ENCODE peak calls at places on chromosomes 2 and 18, in nine cellular contexts. F is kidney epithelial cell, A is foreskin fibroblast, Z is WERI-Rb-1, J is tibial nerve, U is PC-9, V is adrenal gland, B is heart right ventricle, X is lower leg skin. L is an unnamed sample.

GRCh38 chr18:24659837-24660720 is 199.6 kb downstream of the HRH4 start:
- DNase-seq in X (peak), F (no peak), V (no peak), Z (no peak), J (no peak), A (peak), U (no peak), B (peak), L (no peak)

GRCh38 chr2:74472945-74473258 is 422 bp upstream of the MRPL53 start:
- DNase-seq in A (no peak), B (no peak), Z (no peak), J (no peak), X (no peak), F (no peak), U (peak), V (no peak), L (no peak)

GRCh38 chr18:79953921-79954651 is 2.6 kb upstream of the SLC66A2 start:
- DNase-seq in B (no peak), U (peak), X (peak), J (no peak), F (no peak), A (no peak), Z (no peak), V (peak), L (no peak)

GRCh38 chr2:239146011-239146641 is 254.7 kb downstream of the HDAC4 start:
- DNase-seq in A (no peak), V (no peak), F (no peak), X (no peak), B (no peak), Z (no peak), J (no peak), U (no peak), L (no peak)

GRCh38 chr2:18413794-18414396 is 146.6 kb downstream of the RDH14 start:
- DNase-seq in A (peak), X (no peak), Z (no peak), F (peak), U (peak), B (peak), J (no peak), V (peak), L (peak)

GRCh38 chr2:65604246-65604645 is 171.8 kb upstream of the SPRED2 start:
- DNase-seq in F (no peak), J (no peak), B (no peak), X (no peak), V (no peak), A (no peak), Z (no peak), U (no peak), L (no peak)

GRCh38 chr2:182915369-182916326 is 49.2 kb upstream of the FRZB start:
- DNase-seq in B (no peak), A (peak), J (no peak), Z (no peak), F (peak), U (peak), X (no peak), V (peak), L (peak)

GRCh38 chr18:39455300-39455699 is 1889.7 kb upstream of the CELF4 start:
- DNase-seq in X (no peak), V (no peak), A (peak), J (no peak), Z (no peak), U (no peak), F (peak), B (no peak), L (no peak)

GRCh38 chr2:240620859-240621258 is 4.4 kb upstream of the GPR35 start:
- DNase-seq in Z (no peak), V (no peak), U (no peak), A (no peak), J (no peak), F (no peak), B (no peak), X (peak), L (no peak)

GRCh38 chr18:79380816-79381806 is 14.6 kb upstream of the NFATC1 start:
- DNase-seq in J (peak), U (no peak), F (no peak), Z (peak), X (peak), V (peak), B (peak), A (peak), L (no peak)

DNA sequence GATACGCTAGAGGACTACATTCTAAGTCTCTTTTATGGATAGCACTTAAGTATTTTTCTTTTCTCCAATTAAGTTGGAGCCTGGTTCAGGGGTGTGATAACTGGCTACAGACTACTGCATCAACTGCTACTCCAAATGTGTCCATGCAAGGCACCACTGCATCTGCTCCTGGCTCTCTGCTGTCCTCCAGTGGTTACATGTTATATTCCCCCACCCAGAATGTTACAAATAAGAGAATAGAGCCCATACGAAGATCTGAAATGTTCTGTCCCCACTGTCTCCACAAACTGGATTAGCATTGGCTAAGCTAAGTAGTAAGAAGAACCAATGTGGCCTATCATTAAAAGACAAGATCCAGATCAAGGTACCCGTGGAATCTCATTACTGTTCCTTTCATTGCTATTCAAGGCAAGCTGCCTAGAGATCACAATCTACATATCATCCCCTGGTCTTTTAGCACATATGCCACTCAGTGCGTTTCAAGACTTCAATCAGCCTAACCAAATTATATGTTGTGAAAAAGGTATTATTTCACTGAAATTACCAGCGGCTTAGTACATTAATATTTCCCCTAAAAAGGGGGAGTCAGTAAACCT is 308.3 kb upstream of the SLC8A1 start:
- DNase-seq in F (no peak), U (peak), A (peak), B (peak), X (no peak), J (no peak), Z (peak), V (peak), L (peak)
- TF ChIP-seq CTCF in F (peak), U (peak), A (peak), B (peak), X (peak), J (no peak), Z (peak), V (peak), L (peak)

DNA sequence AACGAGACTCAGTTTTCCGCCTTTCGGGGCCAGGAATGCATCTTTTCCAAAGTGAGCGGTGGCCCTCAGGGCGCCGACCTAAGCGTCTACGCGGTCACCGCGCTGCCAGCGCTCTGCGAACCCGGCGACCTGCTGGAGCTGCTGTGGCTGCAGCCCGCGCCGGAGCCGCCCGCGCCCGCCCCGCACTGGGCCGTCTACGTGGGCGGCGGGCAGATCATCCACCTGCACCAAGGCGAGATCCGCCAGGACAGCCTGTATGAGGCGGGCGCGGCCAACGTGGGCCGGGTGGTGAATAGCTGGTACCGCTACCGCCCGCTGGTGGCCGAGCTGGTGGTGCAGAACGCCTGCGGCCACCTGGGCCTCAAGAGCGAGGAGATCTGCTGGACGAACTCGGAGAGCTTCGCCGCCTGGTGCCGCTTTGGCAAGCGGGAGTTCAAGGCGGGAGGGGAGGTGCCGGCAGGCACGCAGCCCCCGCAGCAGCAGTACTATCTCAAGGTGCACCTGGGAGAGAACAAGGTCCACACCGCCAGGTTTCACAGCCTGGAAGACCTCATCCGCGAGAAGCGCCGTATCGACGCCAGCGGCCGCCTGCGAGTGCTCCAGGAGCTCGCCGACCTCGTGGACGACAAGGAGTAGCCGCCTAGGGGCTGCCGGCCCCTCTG is 1.8 kb downstream of the LRATD1 start:
- DNase-seq in X (peak), V (peak), A (peak), Z (peak), J (peak), B (peak), F (peak), U (no peak), L (peak)
- H3K4me3 ChIP-seq in X (peak), V (peak), A (peak), Z (peak), J (peak), B (peak), F (peak), U (peak), L (peak)

DNA sequence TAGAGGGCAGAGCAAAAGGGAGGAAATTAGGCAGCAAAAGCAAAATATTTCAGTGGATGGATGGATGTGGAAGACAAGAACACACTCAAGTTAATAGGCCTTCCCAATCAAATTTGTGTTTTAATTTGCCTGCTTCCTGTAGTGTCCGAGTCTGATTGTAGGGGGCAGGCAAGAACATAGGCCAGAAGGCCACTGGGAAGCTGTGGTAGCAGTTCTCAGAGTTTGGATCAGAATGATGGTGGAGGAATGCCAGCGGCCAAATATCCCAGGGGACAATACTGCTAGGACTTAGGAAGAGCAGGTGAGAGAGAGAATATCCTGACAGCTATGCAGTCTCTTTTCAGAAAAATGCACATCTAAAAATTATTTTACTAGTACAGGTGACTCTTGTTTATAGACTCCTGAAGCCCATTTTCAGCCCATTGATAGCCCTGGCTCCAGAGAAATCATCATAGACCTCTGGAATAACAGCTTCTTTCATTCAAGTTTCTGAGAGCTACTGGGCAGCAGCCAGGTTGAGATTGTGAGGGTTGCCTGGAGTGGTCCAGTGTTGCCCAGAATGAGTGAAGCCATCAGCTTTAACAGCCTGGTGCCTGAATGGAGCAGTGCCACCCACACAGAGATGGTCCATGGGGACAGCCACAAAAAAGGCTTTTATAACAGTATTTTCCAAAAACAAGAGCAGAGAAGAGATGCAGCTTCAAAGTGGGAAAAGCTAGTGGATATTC is 19.1 kb upstream of the SERPINE2 start:
- DNase-seq in J (no peak), X (no peak), B (no peak), F (no peak), A (no peak), V (no peak), Z (no peak), U (no peak), L (no peak)
- TF ChIP-seq CTCF in J (no peak), X (no peak), B (no peak), F (no peak), A (no peak), V (no peak), Z (peak), U (peak), L (peak)

GRCh38 chr2:58501371-58501770 is 260.2 kb upstream of the FANCL start:
- DNase-seq in B (no peak), F (no peak), U (no peak), J (no peak), Z (no peak), X (no peak), A (no peak), V (no peak), L (no peak)

GRCh38 chr2:58494059-58494458 is 252.9 kb upstream of the FANCL start:
- DNase-seq in Z (no peak), V (no peak), X (no peak), B (no peak), J (no peak), U (no peak), A (no peak), F (no peak), L (no peak)

GRCh38 chr2:58502931-58503330 is 261.8 kb upstream of the FANCL start:
- DNase-seq in A (no peak), B (no peak), J (no peak), F (no peak), X (no peak), U (no peak), Z (no peak), V (no peak), L (no peak)

GRCh38 chr2:58497189-58497588 is 256.1 kb upstream of the FANCL start:
- DNase-seq in V (no peak), X (no peak), A (no peak), J (no peak), Z (no peak), F (peak), U (no peak), B (no peak), L (no peak)
- H3K4me3 ChIP-seq in V (no peak), X (no peak), A (no peak), J (no peak), Z (no peak), F (no peak), U (no peak), B (no peak), L (no peak)

DNA sequence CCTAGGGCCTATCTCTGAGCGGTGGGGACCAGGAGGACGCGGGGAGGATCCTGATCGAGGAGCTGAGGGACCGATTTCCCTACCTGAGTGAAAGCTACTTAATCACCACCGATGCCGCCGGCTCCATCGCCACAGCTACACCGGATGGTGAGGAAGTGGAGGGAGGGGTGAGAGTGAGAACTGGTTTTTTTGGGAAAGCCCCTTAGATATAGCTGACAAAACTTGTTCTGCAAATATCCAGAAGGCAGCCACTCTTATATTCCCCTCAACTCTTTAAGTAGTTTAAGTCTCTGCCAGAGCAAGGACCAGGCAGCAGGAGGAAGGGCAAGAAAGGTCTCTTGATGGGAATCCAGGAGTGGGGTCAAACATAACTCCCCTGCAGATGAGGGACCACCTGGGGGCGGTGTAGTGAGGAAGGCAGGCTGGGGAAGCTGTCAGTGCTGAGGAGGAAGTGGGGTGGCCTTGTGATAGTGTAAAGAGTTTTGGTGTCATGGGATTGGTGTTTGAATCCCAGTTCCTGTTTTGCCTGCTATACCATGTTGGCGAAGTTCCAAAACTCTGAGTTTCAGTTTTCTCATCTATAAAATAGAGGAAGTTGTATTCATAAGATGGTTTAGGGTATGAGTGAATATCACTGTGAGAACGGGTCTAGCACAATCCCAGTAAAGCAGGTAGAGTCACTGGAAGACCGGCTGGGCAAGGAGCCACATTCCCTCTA is 3.4 kb downstream of the NAGK start:
- DNase-seq in A (no peak), V (no peak), B (peak), Z (no peak), X (peak), F (no peak), J (no peak), U (peak), L (no peak)
- TF ChIP-seq CTCF in A (no peak), V (no peak), B (no peak), Z (no peak), X (no peak), F (no peak), J (no peak), U (no peak), L (no peak)

GRCh38 chr18:74804677-74805076 is 207.0 kb downstream of the ZNF407 start:
- DNase-seq in B (no peak), J (no peak), F (no peak), V (no peak), U (no peak), X (no peak), Z (no peak), A (no peak), L (no peak)

GRCh38 chr18:74803117-74803516 is 205.4 kb downstream of the ZNF407 start:
- DNase-seq in U (no peak), V (no peak), A (no peak), Z (no peak), F (no peak), X (no peak), J (no peak), B (no peak), L (no peak)

GRCh38 chr18:74803769-74804168 is 206.1 kb downstream of the ZNF407 start:
- DNase-seq in B (no peak), V (peak), A (no peak), U (no peak), Z (no peak), X (no peak), J (no peak), F (no peak), L (no peak)

GRCh38 chr18:74806700-74807416 is 209.2 kb downstream of the ZNF407 start:
- DNase-seq in X (no peak), J (no peak), B (no peak), A (peak), V (no peak), U (peak), F (peak), Z (no peak), L (peak)

GRCh38 chr18:74806073-74806472 is 208.4 kb downstream of the ZNF407 start:
- DNase-seq in Z (no peak), X (no peak), U (no peak), F (no peak), J (no peak), B (no peak), V (no peak), A (no peak), L (no peak)
- H3K4me3 ChIP-seq in Z (no peak), X (no peak), U (no peak), F (no peak), J (no peak), B (no peak), V (no peak), A (no peak), L (no peak)